ENCODE peak calls at places on chromosome 20, in five cellular contexts. One of them, this sample, is unnamed.

GRCh38 chr20:32989507-32990283 is 14.5 kb downstream of the SUN5 start:
- DNase-seq in progenitor cell of endocrine pancreas: no peak
- DNase-seq in Calu3: no peak
- DNase-seq in AG10803: no peak
- DNase-seq in AG09319: no peak
- DNase-seq in this sample: no peak

GRCh38 chr20:40160151-40160550 is 528.9 kb downstream of the MAFB start:
- DNase-seq in progenitor cell of endocrine pancreas: peak
- DNase-seq in Calu3: peak
- DNase-seq in AG10803: peak
- DNase-seq in AG09319: peak
- DNase-seq in this sample: peak

GRCh38 chr20:12311102-12311865 is 393.6 kb downstream of the BTBD3 start:
- DNase-seq in progenitor cell of endocrine pancreas: no peak
- DNase-seq in Calu3: no peak
- DNase-seq in AG10803: no peak
- DNase-seq in AG09319: no peak
- DNase-seq in this sample: no peak

GRCh38 chr20:23403721-23404120 is 17.6 kb downstream of the NAPB start:
- DNase-seq in progenitor cell of endocrine pancreas: no peak
- DNase-seq in Calu3: no peak
- DNase-seq in AG10803: no peak
- DNase-seq in AG09319: no peak
- DNase-seq in this sample: no peak

GRCh38 chr20:3739926-3740599 is 7.6 kb downstream of the HSPA12B start:
- DNase-seq in progenitor cell of endocrine pancreas: no peak
- DNase-seq in Calu3: no peak
- DNase-seq in AG10803: no peak
- DNase-seq in AG09319: no peak
- DNase-seq in this sample: no peak

GRCh38 chr20:49712918-49713778 is 530 bp downstream of the B4GALT5 start:
- DNase-seq in progenitor cell of endocrine pancreas: peak
- DNase-seq in Calu3: peak
- DNase-seq in AG10803: no peak
- DNase-seq in AG09319: no peak
- DNase-seq in this sample: no peak

GRCh38 chr20:50276119-50277063 is 85.8 kb downstream of the CEBPB start:
- DNase-seq in progenitor cell of endocrine pancreas: no peak
- DNase-seq in Calu3: no peak
- DNase-seq in AG10803: no peak
- DNase-seq in AG09319: no peak
- DNase-seq in this sample: no peak

GRCh38 chr20:34820805-34821578 is 4.5 kb downstream of the NCOA6 start:
- DNase-seq in progenitor cell of endocrine pancreas: no peak
- DNase-seq in Calu3: no peak
- DNase-seq in AG10803: no peak
- DNase-seq in AG09319: no peak
- DNase-seq in this sample: no peak

GRCh38 chr20:26209171-26209941 is 512.7 kb upstream of the ZNF337 start:
- DNase-seq in progenitor cell of endocrine pancreas: no peak
- DNase-seq in Calu3: no peak
- DNase-seq in AG10803: peak
- DNase-seq in AG09319: peak
- DNase-seq in this sample: peak

GRCh38 chr20:11686900-11687543 is 230.7 kb upstream of the BTBD3 start:
- DNase-seq in progenitor cell of endocrine pancreas: no peak
- DNase-seq in Calu3: peak
- DNase-seq in AG10803: peak
- DNase-seq in AG09319: no peak
- DNase-seq in this sample: peak

GRCh38 chr20:22584630-22584921 is 204 bp upstream of the FOXA2 start:
- DNase-seq in progenitor cell of endocrine pancreas: peak
- DNase-seq in Calu3: peak
- DNase-seq in AG10803: no peak
- DNase-seq in AG09319: no peak
- DNase-seq in this sample: peak

GRCh38 chr20:4052139-4052480 is 36.8 kb upstream of the RNF24 start:
- DNase-seq in progenitor cell of endocrine pancreas: no peak
- DNase-seq in Calu3: no peak
- DNase-seq in AG10803: no peak
- DNase-seq in AG09319: no peak
- DNase-seq in this sample: no peak

GRCh38 chr20:10466325-10466724 is 31.2 kb downstream of the SLX4IP start:
- DNase-seq in progenitor cell of endocrine pancreas: no peak
- DNase-seq in Calu3: no peak
- DNase-seq in AG10803: peak
- DNase-seq in AG09319: no peak
- DNase-seq in this sample: peak

GRCh38 chr20:55174635-55175034 is 699.2 kb downstream of the DOK5 start:
- DNase-seq in progenitor cell of endocrine pancreas: no peak
- DNase-seq in Calu3: no peak
- DNase-seq in AG10803: no peak
- DNase-seq in AG09319: no peak
- DNase-seq in this sample: no peak

GRCh38 chr20:9319687-9320384 is 194.6 kb upstream of the LAMP5 start:
- DNase-seq in progenitor cell of endocrine pancreas: no peak
- DNase-seq in Calu3: no peak
- DNase-seq in AG10803: no peak
- DNase-seq in AG09319: no peak
- DNase-seq in this sample: no peak

GRCh38 chr20:57977588-57977987 is 250.9 kb downstream of the ANKRD60 start:
- DNase-seq in progenitor cell of endocrine pancreas: no peak
- DNase-seq in Calu3: no peak
- DNase-seq in AG10803: no peak
- DNase-seq in AG09319: no peak
- DNase-seq in this sample: no peak

GRCh38 chr20:11880694-11881093 is 37.0 kb upstream of the BTBD3 start:
- DNase-seq in progenitor cell of endocrine pancreas: no peak
- DNase-seq in Calu3: no peak
- DNase-seq in AG10803: no peak
- DNase-seq in AG09319: no peak
- DNase-seq in this sample: no peak

GRCh38 chr20:39468703-39469102 is 506.6 kb downstream of the DHX35 start:
- DNase-seq in progenitor cell of endocrine pancreas: no peak
- DNase-seq in Calu3: no peak
- DNase-seq in AG10803: no peak
- DNase-seq in AG09319: no peak
- DNase-seq in this sample: no peak

GRCh38 chr20:48824830-48825550 is 2.8 kb downstream of the PREX1 start:
- DNase-seq in progenitor cell of endocrine pancreas: no peak
- DNase-seq in Calu3: no peak
- DNase-seq in AG10803: no peak
- DNase-seq in AG09319: no peak
- DNase-seq in this sample: no peak

GRCh38 chr20:49785149-49785850 is 27.3 kb upstream of the SLC9A8 start:
- DNase-seq in progenitor cell of endocrine pancreas: no peak
- DNase-seq in Calu3: no peak
- DNase-seq in AG10803: no peak
- DNase-seq in AG09319: no peak
- DNase-seq in this sample: no peak

GRCh38 chr20:9775176-9775575 is 63.7 kb downstream of the PAK5 start:
- DNase-seq in progenitor cell of endocrine pancreas: no peak
- DNase-seq in Calu3: no peak
- DNase-seq in AG10803: no peak
- DNase-seq in AG09319: no peak
- DNase-seq in this sample: no peak

GRCh38 chr20:5524886-5525285 is 208.1 kb upstream of the PROKR2 start:
- DNase-seq in progenitor cell of endocrine pancreas: no peak
- DNase-seq in Calu3: no peak
- DNase-seq in AG10803: peak
- DNase-seq in AG09319: no peak
- DNase-seq in this sample: no peak

GRCh38 chr20:11919046-11919445 is 1.4 kb downstream of the BTBD3 start:
- DNase-seq in progenitor cell of endocrine pancreas: no peak
- DNase-seq in Calu3: no peak
- DNase-seq in AG10803: no peak
- DNase-seq in AG09319: no peak
- DNase-seq in this sample: no peak

GRCh38 chr20:24783631-24784492 is 165.2 kb upstream of the CST7 start:
- DNase-seq in progenitor cell of endocrine pancreas: no peak
- DNase-seq in Calu3: peak
- DNase-seq in AG10803: no peak
- DNase-seq in AG09319: no peak
- DNase-seq in this sample: no peak

GRCh38 chr20:31698803-31699718 is 23.6 kb downstream of the BCL2L1 start:
- DNase-seq in progenitor cell of endocrine pancreas: no peak
- DNase-seq in Calu3: peak
- DNase-seq in AG10803: peak
- DNase-seq in AG09319: peak
- DNase-seq in this sample: no peak

GRCh38 chr20:35598899-35599775 is 16.5 kb upstream of the SPAG4 start:
- DNase-seq in progenitor cell of endocrine pancreas: no peak
- DNase-seq in Calu3: no peak
- DNase-seq in AG10803: no peak
- DNase-seq in AG09319: no peak
- DNase-seq in this sample: no peak

GRCh38 chr20:51985013-51985415 is 182.7 kb upstream of the SALL4 start:
- DNase-seq in progenitor cell of endocrine pancreas: no peak
- DNase-seq in Calu3: peak
- DNase-seq in AG10803: peak
- DNase-seq in AG09319: peak
- DNase-seq in this sample: no peak

GRCh38 chr20:51767018-51767866 is 948 bp downstream of the ATP9A start:
- DNase-seq in progenitor cell of endocrine pancreas: peak
- DNase-seq in Calu3: peak
- DNase-seq in AG10803: peak
- DNase-seq in AG09319: no peak
- DNase-seq in this sample: peak

GRCh38 chr20:48189177-48189576 is 403.9 kb upstream of the SULF2 start:
- DNase-seq in progenitor cell of endocrine pancreas: no peak
- DNase-seq in Calu3: peak
- DNase-seq in AG10803: peak
- DNase-seq in AG09319: peak
- DNase-seq in this sample: no peak

GRCh38 chr20:22866757-22867425 is 168.2 kb upstream of the SSTR4 start:
- DNase-seq in progenitor cell of endocrine pancreas: no peak
- DNase-seq in Calu3: no peak
- DNase-seq in AG10803: no peak
- DNase-seq in AG09319: no peak
- DNase-seq in this sample: no peak

GRCh38 chr20:13035399-13036173 is 26.8 kb downstream of the SPTLC3 start:
- DNase-seq in progenitor cell of endocrine pancreas: no peak
- DNase-seq in Calu3: no peak
- DNase-seq in AG10803: no peak
- DNase-seq in AG09319: no peak
- DNase-seq in this sample: no peak

GRCh38 chr20:48846516-48847492 is 19.0 kb upstream of the PREX1 start:
- DNase-seq in progenitor cell of endocrine pancreas: no peak
- DNase-seq in Calu3: no peak
- DNase-seq in AG10803: no peak
- DNase-seq in AG09319: no peak
- DNase-seq in this sample: peak

GRCh38 chr20:38603286-38603685 is 1.7 kb downstream of the ARHGAP40 start:
- DNase-seq in progenitor cell of endocrine pancreas: no peak
- DNase-seq in Calu3: no peak
- DNase-seq in AG10803: no peak
- DNase-seq in AG09319: no peak
- DNase-seq in this sample: no peak

GRCh38 chr20:9359561-9360308 is 154.7 kb upstream of the LAMP5 start:
- DNase-seq in progenitor cell of endocrine pancreas: no peak
- DNase-seq in Calu3: peak
- DNase-seq in AG10803: peak
- DNase-seq in AG09319: peak
- DNase-seq in this sample: peak

GRCh38 chr20:6686171-6686570 is 81.3 kb upstream of the BMP2 start:
- DNase-seq in progenitor cell of endocrine pancreas: no peak
- DNase-seq in Calu3: no peak
- DNase-seq in AG10803: no peak
- DNase-seq in AG09319: no peak
- DNase-seq in this sample: no peak

GRCh38 chr20:14067631-14068030 is 72.3 kb downstream of the MACROD2 start:
- DNase-seq in progenitor cell of endocrine pancreas: no peak
- DNase-seq in Calu3: no peak
- DNase-seq in AG10803: no peak
- DNase-seq in AG09319: no peak
- DNase-seq in this sample: no peak

GRCh38 chr20:36712775-36713174 is 33.1 kb downstream of the NDRG3 start:
- DNase-seq in progenitor cell of endocrine pancreas: no peak
- DNase-seq in Calu3: no peak
- DNase-seq in AG10803: no peak
- DNase-seq in AG09319: no peak
- DNase-seq in this sample: no peak

GRCh38 chr20:36720510-36720909 is 25.4 kb downstream of the NDRG3 start:
- DNase-seq in progenitor cell of endocrine pancreas: no peak
- DNase-seq in Calu3: no peak
- DNase-seq in AG10803: no peak
- DNase-seq in AG09319: no peak
- DNase-seq in this sample: no peak

GRCh38 chr20:36717657-36718056 is 28.2 kb downstream of the NDRG3 start:
- DNase-seq in progenitor cell of endocrine pancreas: no peak
- DNase-seq in Calu3: no peak
- DNase-seq in AG10803: peak
- DNase-seq in AG09319: no peak
- DNase-seq in this sample: no peak
- TF ChIP-seq CTCF in progenitor cell of endocrine pancreas: no peak
- TF ChIP-seq CTCF in Calu3: no peak
- TF ChIP-seq CTCF in AG10803: peak
- TF ChIP-seq CTCF in AG09319: peak
- TF ChIP-seq CTCF in this sample: no peak

GRCh38 chr20:63453029-63453523 is 19.4 kb downstream of the KCNQ2 start:
- DNase-seq in progenitor cell of endocrine pancreas: no peak
- DNase-seq in Calu3: peak
- DNase-seq in AG10803: no peak
- DNase-seq in AG09319: no peak
- DNase-seq in this sample: no peak
- TF ChIP-seq CTCF in progenitor cell of endocrine pancreas: no peak
- TF ChIP-seq CTCF in Calu3: peak
- TF ChIP-seq CTCF in AG10803: no peak
- TF ChIP-seq CTCF in AG09319: no peak
- TF ChIP-seq CTCF in this sample: no peak

GRCh38 chr20:887137-887536 is 29.0 kb downstream of the ANGPT4 start:
- DNase-seq in progenitor cell of endocrine pancreas: no peak
- DNase-seq in Calu3: no peak
- DNase-seq in AG10803: no peak
- DNase-seq in AG09319: no peak
- DNase-seq in this sample: no peak
- TF ChIP-seq CTCF in progenitor cell of endocrine pancreas: no peak
- TF ChIP-seq CTCF in Calu3: no peak
- TF ChIP-seq CTCF in AG10803: no peak
- TF ChIP-seq CTCF in AG09319: no peak
- TF ChIP-seq CTCF in this sample: no peak

DNA sequence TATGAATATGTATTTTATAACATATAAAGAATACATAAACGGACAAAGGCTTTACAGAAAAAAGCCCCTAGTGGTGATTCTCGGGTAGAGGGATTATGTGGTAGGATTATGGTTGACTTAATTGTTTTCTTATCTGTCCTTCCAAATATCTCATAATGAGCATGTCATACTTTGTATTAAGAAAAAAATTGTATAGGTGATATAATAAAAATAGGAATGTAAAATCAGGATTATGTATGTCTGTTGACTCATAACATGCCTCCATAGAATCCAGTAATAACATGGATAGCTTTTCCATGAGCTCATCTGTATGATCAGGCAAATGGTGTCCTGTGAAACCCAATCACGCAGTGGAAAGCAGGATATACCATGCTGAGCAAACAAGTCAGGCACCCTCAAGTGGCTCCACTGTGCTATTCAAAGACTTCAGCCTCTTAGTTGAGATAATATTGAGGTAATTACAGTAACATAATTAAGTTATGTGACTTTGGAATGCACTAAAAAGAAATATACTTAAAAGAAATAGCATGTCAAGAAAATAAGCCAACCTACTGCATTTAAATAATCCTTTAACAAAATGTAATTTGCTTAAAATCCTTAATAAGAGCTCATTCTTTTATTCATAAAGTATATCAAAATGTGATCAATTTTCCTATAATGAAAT is 39.6 kb upstream of the PRELID3B start:
- DNase-seq in progenitor cell of endocrine pancreas: no peak
- DNase-seq in Calu3: no peak
- DNase-seq in AG10803: peak
- DNase-seq in AG09319: no peak
- DNase-seq in this sample: no peak
- TF ChIP-seq CTCF in progenitor cell of endocrine pancreas: peak
- TF ChIP-seq CTCF in Calu3: peak
- TF ChIP-seq CTCF in AG10803: no peak
- TF ChIP-seq CTCF in AG09319: peak
- TF ChIP-seq CTCF in this sample: peak

This sample was measured in nephron progenitor cell.